ENCODE peak calls at places on chromosomes 5 and 9, in seven cellular contexts. C is GM23248, Q is fibroblast of pulmonary artery, P is WTC11, E is left cardiac atrium, O is T-cell, S is NCI-H2081. Z is an unnamed sample.

GRCh38 chr9:8860925-8861324 is 1061.3 kb upstream of the DMAC1 start:
- DNase-seq in C (no peak), Q (peak), P (no peak), E (no peak), O (no peak), S (no peak), Z (peak)

GRCh38 chr9:34125681-34126206 is 754 bp downstream of the DCAF12 start:
- DNase-seq in C (peak), Q (peak), P (peak), E (no peak), O (no peak), S (no peak), Z (peak)

GRCh38 chr5:43601454-43602260 is 1.3 kb upstream of the NNT start:
- DNase-seq in C (peak), Q (peak), P (no peak), E (no peak), O (no peak), S (peak), Z (peak)

GRCh38 chr5:14854806-14855205 is 16.8 kb downstream of the ANKH start:
- DNase-seq in C (no peak), Q (no peak), P (no peak), E (no peak), O (no peak), S (no peak), Z (no peak)

GRCh38 chr5:133425183-133425582 is 187.2 kb downstream of the FSTL4 start:
- DNase-seq in C (no peak), Q (no peak), P (no peak), E (no peak), O (no peak), S (peak), Z (no peak)

GRCh38 chr5:13773652-13774051 is 170.8 kb downstream of the DNAH5 start:
- DNase-seq in C (no peak), Q (no peak), P (no peak), E (no peak), O (no peak), S (no peak), Z (no peak)

GRCh38 chr5:34586117-34586885 is 69.8 kb upstream of the RAI14 start:
- DNase-seq in C (peak), Q (peak), P (no peak), E (no peak), O (no peak), S (no peak), Z (peak)

GRCh38 chr5:179312557-179313235 is 32.6 kb downstream of the ADAMTS2 start:
- DNase-seq in C (no peak), Q (no peak), P (peak), E (no peak), O (no peak), S (no peak), Z (no peak)

GRCh38 chr9:110156902-110157301 is 51.1 kb downstream of the C9orf152 start:
- DNase-seq in C (peak), Q (peak), P (no peak), E (no peak), O (no peak), S (no peak), Z (peak)

GRCh38 chr5:145787507-145787906 is 47.6 kb downstream of the PRELID2 start:
- DNase-seq in C (no peak), Q (no peak), P (no peak), E (no peak), O (no peak), S (no peak), Z (no peak)

GRCh38 chr9:18489861-18490260 is 15.9 kb downstream of the ADAMTSL1 start:
- DNase-seq in C (peak), Q (peak), P (no peak), E (no peak), O (no peak), S (no peak), Z (peak)

GRCh38 chr5:157816682-157817268 is 42.2 kb downstream of the CLINT1 start:
- DNase-seq in C (peak), Q (peak), P (no peak), E (no peak), O (no peak), S (no peak), Z (peak)

GRCh38 chr5:1795931-1796330 is 3.7 kb downstream of the MRPL36 start:
- DNase-seq in C (no peak), Q (no peak), P (no peak), E (no peak), O (no peak), S (no peak), Z (no peak)

GRCh38 chr5:178436326-178436940 is 153.8 kb downstream of the COL23A1 start:
- DNase-seq in C (no peak), Q (no peak), P (no peak), E (no peak), O (no peak), S (no peak), Z (no peak)

GRCh38 chr5:134133995-134134541 is 19.6 kb downstream of the TCF7 start:
- DNase-seq in C (no peak), Q (no peak), P (no peak), E (peak), O (no peak), S (no peak), Z (no peak)

GRCh38 chr5:132877938-132878337 is 4.5 kb downstream of the LEAP2 start:
- DNase-seq in C (peak), Q (peak), P (no peak), E (no peak), O (no peak), S (no peak), Z (peak)

GRCh38 chr9:71822935-71823334 is 54.6 kb upstream of the CEMIP2 start:
- DNase-seq in C (no peak), Q (no peak), P (no peak), E (no peak), O (no peak), S (no peak), Z (no peak)

Z was measured in fibroblast of lung.